ENCODE peak calls at places on chromosomes 4 and X, in six cellular contexts. L is fibroblast of mammary gland; W is Jurkat, Clone E6-1; P is aorta; B is spleen; S is HepG2. Y is an unnamed sample.

GRCh38 chr4:180587379-180587778 is 1655.8 kb upstream of the TENM3 start:
- DNase-seq in L (no peak), W (no peak), P (no peak), B (no peak), S (no peak), Y (no peak)

GRCh38 chr4:177001271-177002175 is 208.8 kb upstream of the VEGFC start:
- DNase-seq in L (peak), W (no peak), P (no peak), B (no peak), S (no peak), Y (no peak)

GRCh38 chr4:158938462-158939044 is 164.3 kb upstream of the RAPGEF2 start:
- DNase-seq in L (peak), W (no peak), P (no peak), B (no peak), S (no peak), Y (no peak)

GRCh38 chr4:77861500-77861899 is 1.1 kb upstream of the MRPL1 start:
- DNase-seq in L (peak), W (no peak), P (no peak), B (no peak), S (peak), Y (no peak)

GRCh38 chrX:71619193-71619592 is 882 bp upstream of the CXCR3 start:
- DNase-seq in L (no peak), W (no peak), P (peak), B (no peak), S (no peak), Y (no peak)

GRCh38 chr4:6236816-6237390 is 32.7 kb upstream of the WFS1 start:
- DNase-seq in L (no peak), W (no peak), P (peak), B (peak), S (no peak), Y (no peak)

GRCh38 chr4:137474711-137475301 is 57.5 kb downstream of the PCDH18 start:
- DNase-seq in L (peak), W (no peak), P (no peak), B (no peak), S (no peak), Y (no peak)

GRCh38 chr4:88446124-88446523 is 10.8 kb upstream of the HERC5 start:
- DNase-seq in L (no peak), W (no peak), P (no peak), B (no peak), S (no peak), Y (no peak)

GRCh38 chr4:22595684-22596083 is 79.8 kb upstream of the ADGRA3 start:
- DNase-seq in L (peak), W (no peak), P (no peak), B (no peak), S (no peak), Y (no peak)

GRCh38 chrX:16754019-16754418 is 32.2 kb upstream of the TXLNG start:
- DNase-seq in L (no peak), W (no peak), P (no peak), B (no peak), S (no peak), Y (no peak)

GRCh38 chr4:123813901-123814300 is 417.3 kb downstream of the SPRY1 start:
- DNase-seq in L (no peak), W (no peak), P (no peak), B (no peak), S (no peak), Y (no peak)

GRCh38 chrX:101450052-101450451 is 35.2 kb upstream of the ARMCX4 start:
- DNase-seq in L (no peak), W (no peak), P (no peak), B (no peak), S (no peak), Y (no peak)

GRCh38 chrX:132041016-132041415 is 17.9 kb downstream of the STK26 start:
- DNase-seq in L (peak), W (no peak), P (no peak), B (no peak), S (no peak), Y (no peak)

GRCh38 chr4:170887396-170887795 is 797.6 kb upstream of the AADAT start:
- DNase-seq in L (no peak), W (no peak), P (no peak), B (no peak), S (no peak), Y (peak)

GRCh38 chr4:1245481-1246051 is 3.4 kb downstream of the CTBP1 start:
- DNase-seq in L (no peak), W (no peak), P (peak), B (peak), S (no peak), Y (no peak)

GRCh38 chr4:83109480-83110221 is 4.9 kb downstream of the PLAC8 start:
- DNase-seq in L (peak), W (no peak), P (peak), B (peak), S (no peak), Y (no peak)

GRCh38 chr4:67624939-67625338 is 66.4 kb downstream of the STAP1 start:
- DNase-seq in L (no peak), W (no peak), P (no peak), B (no peak), S (no peak), Y (peak)

GRCh38 chrX:111349098-111349497 is 62.9 kb downstream of the DCX start:
- DNase-seq in L (no peak), W (no peak), P (no peak), B (no peak), S (no peak), Y (no peak)

GRCh38 chrX:111353810-111354209 is 58.2 kb downstream of the DCX start:
- DNase-seq in L (peak), W (no peak), P (no peak), B (no peak), S (no peak), Y (no peak)

GRCh38 chrX:111355523-111356122 is 56.4 kb downstream of the DCX start:
- DNase-seq in L (peak), W (no peak), P (no peak), B (no peak), S (no peak), Y (no peak)

GRCh38 chrX:111349934-111350333 is 62.1 kb downstream of the DCX start:
- DNase-seq in L (no peak), W (no peak), P (no peak), B (no peak), S (no peak), Y (no peak)

GRCh38 chrX:111352424-111352823 is 59.6 kb downstream of the DCX start:
- DNase-seq in L (peak), W (no peak), P (no peak), B (no peak), S (peak), Y (peak)
- H3K4me3 ChIP-seq in L (no peak), W (no peak), P (no peak), B (no peak), S (no peak), Y (no peak)

GRCh38 chrX:18160369-18160768 is 60.3 kb downstream of the BEND2 start:
- DNase-seq in L (no peak), W (no peak), P (no peak), B (no peak), S (no peak), Y (no peak)
- H3K4me3 ChIP-seq in L (no peak), W (no peak), P (no peak), B (no peak), S (no peak), Y (no peak)

DNA sequence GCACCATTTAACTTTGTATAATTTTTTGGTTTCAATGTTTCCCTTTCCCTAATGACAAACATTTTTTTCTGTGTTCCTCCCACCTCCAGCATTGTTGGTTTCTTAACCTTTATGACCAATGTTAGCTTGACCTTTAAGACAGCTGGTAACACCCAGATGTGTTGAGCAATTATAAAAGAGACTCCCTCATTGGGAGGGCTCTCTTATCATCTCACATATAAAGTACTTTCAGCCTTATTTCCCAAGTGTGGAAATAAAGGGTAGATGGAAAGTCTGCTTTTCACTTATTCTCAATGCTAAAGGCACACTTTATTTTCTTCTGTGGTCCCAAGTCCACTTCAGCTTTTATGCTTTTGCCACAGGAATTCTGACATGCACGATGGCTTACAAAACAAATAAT is 1420.4 kb downstream of the RAPGEF2 start:
- DNase-seq in L (no peak), W (no peak), P (no peak), B (no peak), S (no peak), Y (no peak)
- H3K4me3 ChIP-seq in L (no peak), W (no peak), P (no peak), B (no peak), S (no peak), Y (no peak)

GRCh38 chrX:133723930-133724329 is 261.5 kb downstream of the GPC3 start:
- DNase-seq in L (no peak), W (no peak), P (no peak), B (no peak), S (peak), Y (no peak)

GRCh38 chrX:133726642-133727041 is 258.8 kb downstream of the GPC3 start:
- DNase-seq in L (no peak), W (no peak), P (no peak), B (no peak), S (no peak), Y (no peak)

GRCh38 chrX:133726211-133726630 is 259.2 kb downstream of the GPC3 start:
- DNase-seq in L (peak), W (no peak), P (no peak), B (no peak), S (peak), Y (peak)

GRCh38 chrX:133722756-133723155 is 262.6 kb downstream of the GPC3 start:
- DNase-seq in L (no peak), W (no peak), P (no peak), B (no peak), S (no peak), Y (no peak)
- H3K4me3 ChIP-seq in L (no peak), W (no peak), P (no peak), B (no peak), S (no peak), Y (no peak)

GRCh38 chr4:39497909-39498723 is 29.1 kb downstream of the UGDH start:
- DNase-seq in L (no peak), W (no peak), P (no peak), B (no peak), S (no peak), Y (no peak)
- H3K4me3 ChIP-seq in L (no peak), W (no peak), P (no peak), B (no peak), S (no peak), Y (no peak)

GRCh38 chr4:165440415-165440882 is 61.6 kb downstream of the CPE start:
- DNase-seq in L (peak), W (no peak), P (no peak), B (no peak), S (peak), Y (no peak)
- H3K4me3 ChIP-seq in L (no peak), W (no peak), P (no peak), B (no peak), S (no peak), Y (no peak)

DNA sequence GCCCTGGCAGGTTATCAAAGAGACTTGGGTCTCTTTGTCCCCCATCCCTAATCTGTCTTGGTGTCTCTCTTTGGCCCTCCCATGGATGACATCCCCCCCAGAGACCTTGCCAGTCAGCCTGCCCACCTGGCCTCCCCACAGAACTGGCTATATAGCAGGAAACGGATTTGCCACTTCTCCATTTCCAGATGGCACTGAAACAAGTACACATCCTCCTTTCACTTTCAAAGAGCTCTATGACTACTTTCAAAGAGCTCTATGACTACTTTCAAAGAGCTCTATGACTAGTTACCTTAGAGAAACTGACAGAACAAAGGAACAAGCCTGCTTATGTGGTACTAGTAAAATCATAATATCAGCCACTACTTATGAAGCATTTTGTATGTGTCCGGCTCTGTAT is 175.3 kb downstream of the MAML3 start:
- DNase-seq in L (no peak), W (peak), P (no peak), B (peak), S (no peak), Y (no peak)
- H3K4me3 ChIP-seq in L (no peak), W (no peak), P (no peak), B (no peak), S (no peak), Y (no peak)

Y was measured in LNCaP clone FGC.